ENCODE peak calls at places on chromosome 12, in eight cellular contexts. Y is HCT116, V is HepG2, E is GM23338, T is SK-N-SH, H is K562, O is HL-60, U is GM12878. B is an unnamed sample.

GRCh38 chr12:70733385-70733784 is 96.2 kb upstream of the PTPRB start:
- DNase-seq in Y (peak; percentile 76), V (peak; percentile 63), E (peak; percentile 83), T (peak; percentile 69), H (peak; percentile 72), O (peak; percentile 29), U (peak; percentile 5), B (peak; percentile 45)

GRCh38 chr12:75790219-75790618 is 241.4 kb downstream of the PHLDA1 start:
- DNase-seq in Y (no peak), V (no peak), E (no peak), T (no peak), H (no peak), O (no peak), U (no peak), B (no peak)

GRCh38 chr12:57832966-57833365 is 13.6 kb downstream of the CTDSP2 start:
- DNase-seq in Y (no peak), V (no peak), E (peak; percentile 22), T (no peak), H (no peak), O (no peak), U (no peak), B (no peak)

GRCh38 chr12:108643941-108644742 is 10.4 kb upstream of the SELPLG start:
- DNase-seq in Y (peak; percentile 59), V (no peak), E (no peak), T (no peak), H (no peak), O (no peak), U (no peak), B (no peak)

GRCh38 chr12:10235761-10236631 is 23.3 kb downstream of the GABARAPL1 start:
- DNase-seq in Y (peak; percentile 31), V (peak; percentile 17), E (peak; percentile 73), T (peak; percentile 58), H (peak; percentile 44), O (peak; percentile 32), U (no peak), B (no peak)

GRCh38 chr12:19230299-19230866 is 100.8 kb downstream of the PLEKHA5 start:
- DNase-seq in Y (no peak), V (no peak), E (no peak), T (no peak), H (no peak), O (no peak), U (no peak), B (no peak)

GRCh38 chr12:98259667-98260066 is 255.7 kb upstream of the TMPO start:
- DNase-seq in Y (no peak), V (no peak), E (no peak), T (no peak), H (no peak), O (no peak), U (peak; percentile 38), B (no peak)

GRCh38 chr12:109418848-109419474 is 58.1 kb downstream of the KCTD10 start:
- DNase-seq in Y (no peak), V (no peak), E (no peak), T (no peak), H (no peak), O (no peak), U (no peak), B (no peak)

GRCh38 chr12:113162102-113163029 is 12.8 kb downstream of the CFAP73 start:
- DNase-seq in Y (no peak), V (no peak), E (peak; percentile 54), T (peak; percentile 79), H (peak; percentile 43), O (no peak), U (no peak), B (no peak)

GRCh38 chr12:15278816-15279658 is 43.3 kb upstream of the PTPRO start:
- DNase-seq in Y (no peak), V (no peak), E (no peak), T (peak; percentile 63), H (no peak), O (no peak), U (no peak), B (no peak)

GRCh38 chr12:109389146-109389545 is 41.4 kb downstream of the MYO1H start:
- DNase-seq in Y (no peak), V (peak; percentile 16), E (peak; percentile 34), T (peak; percentile 7), H (peak; percentile 75), O (no peak), U (no peak), B (no peak)

GRCh38 chr12:75488553-75488952 is 8.0 kb downstream of the GLIPR1 start:
- DNase-seq in Y (no peak), V (peak; percentile 12), E (peak; percentile 65), T (peak; percentile 24), H (peak; percentile 32), O (no peak), U (no peak), B (no peak)

GRCh38 chr12:20212658-20213387 is 155.5 kb upstream of the PDE3A start:
- DNase-seq in Y (peak; percentile 82), V (no peak), E (peak; percentile 90), T (peak; percentile 61), H (no peak), O (no peak), U (no peak), B (no peak)

GRCh38 chr12:109139791-109140190 is 23.4 kb downstream of the ACACB start:
- DNase-seq in Y (no peak), V (no peak), E (no peak), T (no peak), H (no peak), O (no peak), U (no peak), B (no peak)

GRCh38 chr12:64090047-64090446 is 132.0 kb downstream of the KICS2 start:
- DNase-seq in Y (no peak), V (no peak), E (no peak), T (no peak), H (no peak), O (no peak), U (no peak), B (no peak)

GRCh38 chr12:77947326-77947725 is 116.6 kb downstream of the NAV3 start:
- DNase-seq in Y (no peak), V (no peak), E (no peak), T (no peak), H (no peak), O (no peak), U (no peak), B (no peak)

GRCh38 chr12:57092529-57092862 is 3.6 kb downstream of the NAB2 start:
- DNase-seq in Y (no peak), V (no peak), E (no peak), T (peak; percentile 3), H (no peak), O (no peak), U (no peak), B (no peak)

GRCh38 chr12:121005346-121005815 is 10.9 kb downstream of the C12orf43 start:
- DNase-seq in Y (peak; percentile 46), V (peak; percentile 59), E (peak; percentile 87), T (peak; percentile 70), H (peak; percentile 58), O (no peak), U (no peak), B (peak; percentile 8)

DNA sequence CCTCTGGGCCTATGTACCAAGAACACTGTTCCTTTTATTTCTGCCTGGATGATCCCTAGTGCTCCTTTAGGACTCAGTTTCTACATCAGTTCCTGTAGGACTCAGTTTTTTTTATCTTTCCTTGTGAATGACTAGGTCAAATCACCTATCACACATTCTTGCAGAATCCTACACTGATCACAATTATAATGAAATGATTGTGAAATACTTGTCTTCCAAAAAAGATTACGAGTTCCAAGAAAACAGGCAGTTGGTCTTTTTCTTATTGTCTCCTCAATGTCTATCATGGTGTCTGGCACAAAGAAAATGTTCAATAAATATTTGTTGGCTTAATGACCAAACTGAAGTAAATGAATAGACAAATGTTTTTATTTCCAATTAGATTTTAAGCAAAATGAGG is 95.5 kb upstream of the GARIN6 start:
- DNase-seq in Y (no peak), V (no peak), E (no peak), T (no peak), H (no peak), O (no peak), U (no peak), B (no peak)
- TF ChIP-seq POLR2AphosphoS5 in Y (no peak), V (no peak), E (no peak), T (no peak), H (no peak), O (no peak), U (no peak), B (no peak)

DNA sequence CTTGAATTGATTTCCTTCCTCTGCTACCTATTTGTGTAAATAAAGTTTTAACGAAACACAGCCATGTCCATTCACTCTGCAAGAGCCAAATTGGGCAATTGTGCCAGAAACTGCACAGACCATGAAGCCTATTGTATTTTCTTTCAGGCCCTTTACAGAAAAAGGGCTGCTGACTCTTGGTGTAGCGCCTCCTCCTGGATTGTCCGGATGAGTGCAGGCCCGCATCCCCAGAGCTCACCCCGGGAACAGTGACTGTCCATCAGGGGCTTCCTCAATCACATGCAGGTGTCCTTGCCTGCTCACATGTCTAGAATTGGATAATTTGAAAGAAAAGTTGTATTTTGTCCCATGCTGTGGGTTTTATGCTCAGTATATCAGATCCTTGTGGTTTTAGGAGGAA is 1282.2 kb downstream of the AACS start:
- DNase-seq in Y (no peak), V (no peak), E (peak; percentile 42), T (no peak), H (no peak), O (no peak), U (no peak), B (no peak)
- TF ChIP-seq REST in Y (no peak), V (no peak), E (no peak), T (no peak), H (no peak), O (no peak), U (no peak), B (no peak)

DNA sequence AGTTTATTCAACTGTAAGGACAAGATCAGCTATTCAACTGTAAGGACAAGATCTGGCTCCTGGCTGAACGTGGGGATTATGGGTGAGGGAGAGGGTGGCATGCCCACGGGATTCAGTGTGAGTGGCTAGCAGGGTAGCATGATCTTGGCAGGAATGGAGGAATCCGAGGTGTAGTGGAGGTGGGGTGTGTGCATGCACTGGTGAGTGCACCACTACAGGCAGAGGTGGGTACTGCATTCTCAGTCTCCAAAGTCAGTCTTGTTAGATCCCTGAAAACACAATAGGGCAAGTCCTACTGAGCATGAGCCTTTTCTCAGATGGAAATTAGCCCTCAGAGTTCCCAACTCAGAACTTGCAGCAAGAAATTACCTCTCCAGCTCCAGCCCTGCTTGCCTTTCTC is 32.2 kb upstream of the DCD start:
- DNase-seq in Y (peak; percentile 56), V (peak; percentile 19), E (peak; percentile 88), T (peak; percentile 10), H (peak; percentile 50), O (no peak), U (no peak), B (peak; percentile 39)
- TF ChIP-seq POLR2AphosphoS5 in Y (no peak), V (no peak), E (no peak), T (no peak), H (no peak), O (no peak), U (no peak), B (no peak)

GRCh38 chr12:62625238-62625637 is 158.6 kb downstream of the MON2 start:
- DNase-seq in Y (no peak), V (peak; percentile 16), E (no peak), T (no peak), H (no peak), O (peak; percentile 81), U (no peak), B (no peak)
- TF ChIP-seq REST in Y (no peak), V (no peak), E (no peak), T (no peak), H (no peak), O (no peak), U (no peak), B (no peak)

DNA sequence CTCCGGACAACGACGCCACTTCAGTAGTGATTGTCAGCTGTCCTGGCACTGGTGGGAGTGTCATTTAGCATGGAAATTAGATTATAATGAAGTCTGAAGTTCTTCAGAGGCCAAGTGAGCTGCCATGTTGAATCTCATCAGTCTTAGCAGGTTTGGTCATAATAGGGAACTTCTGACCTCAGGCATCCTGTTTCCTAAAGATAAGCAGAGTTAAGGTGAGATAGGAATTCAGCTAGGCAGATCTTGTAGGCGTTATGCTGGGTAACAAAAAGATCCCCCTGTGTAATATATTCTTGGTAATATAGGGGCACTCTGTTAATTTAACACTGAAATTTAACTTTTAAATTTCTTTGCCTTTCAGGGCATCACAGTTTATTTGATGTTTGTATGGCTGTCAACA is 137.5 kb downstream of the CCDC91 start:
- DNase-seq in Y (no peak), V (no peak), E (no peak), T (no peak), H (no peak), O (no peak), U (no peak), B (no peak)
- TF ChIP-seq POLR2AphosphoS5 in Y (no peak), V (no peak), E (no peak), T (no peak), H (no peak), O (no peak), U (no peak), B (no peak)